ENCODE peak calls at places on chromosomes 12 and 14, in four cellular contexts. One of them, this sample, is unnamed.

GRCh38 chr14:54252072-54252730 is 144.6 kb upstream of the CDKN3 start:
- DNase-seq in HS-5: peak; percentile 78
- DNase-seq in activated CD4-positive, alpha-beta T cell treated with anti-CD3 and anti-CD28 coated beads, Interleukin-2, amount 10 ng/mL, durations not matched to agents 7 days and 5 days: no peak
- DNase-seq in HuH-7.5: no peak
- DNase-seq in this sample: peak; percentile 59

GRCh38 chr12:57216014-57216891 is at the start of gene NXPH4:
- DNase-seq in HS-5: no peak
- DNase-seq in HuH-7.5: peak; percentile 88
- DNase-seq in activated CD4-positive, alpha-beta T cell treated with anti-CD3 and anti-CD28 coated beads, Interleukin-2, amount 10 ng/mL, durations not matched to agents 7 days and 5 days: peak; percentile 59
- DNase-seq in this sample: no peak

GRCh38 chr12:127125607-127126259 is 1141.2 kb upstream of the TMEM132C start:
- DNase-seq in HuH-7.5: no peak
- DNase-seq in HS-5: peak; percentile 82
- DNase-seq in activated CD4-positive, alpha-beta T cell treated with anti-CD3 and anti-CD28 coated beads, Interleukin-2, amount 10 ng/mL, durations not matched to agents 7 days and 5 days: peak; percentile 11
- DNase-seq in this sample: peak; percentile 41

GRCh38 chr12:90899456-90900182 is 55.4 kb downstream of the CCER1 start:
- DNase-seq in activated CD4-positive, alpha-beta T cell treated with anti-CD3 and anti-CD28 coated beads, Interleukin-2, amount 10 ng/mL, durations not matched to agents 7 days and 5 days: no peak
- DNase-seq in HS-5: peak; percentile 55
- DNase-seq in HuH-7.5: no peak
- DNase-seq in this sample: no peak

GRCh38 chr12:51636581-51636980 is 45.5 kb downstream of the SCN8A start:
- DNase-seq in HS-5: peak; percentile 60
- DNase-seq in HuH-7.5: no peak
- DNase-seq in activated CD4-positive, alpha-beta T cell treated with anti-CD3 and anti-CD28 coated beads, Interleukin-2, amount 10 ng/mL, durations not matched to agents 7 days and 5 days: no peak
- DNase-seq in this sample: peak; percentile 37

GRCh38 chr12:77407951-77408350 is 342.6 kb upstream of the E2F7 start:
- DNase-seq in activated CD4-positive, alpha-beta T cell treated with anti-CD3 and anti-CD28 coated beads, Interleukin-2, amount 10 ng/mL, durations not matched to agents 7 days and 5 days: no peak
- DNase-seq in HuH-7.5: no peak
- DNase-seq in HS-5: no peak
- DNase-seq in this sample: no peak

GRCh38 chr12:74647241-74647640 is 109.6 kb downstream of the ATXN7L3B start:
- DNase-seq in HS-5: no peak
- DNase-seq in activated CD4-positive, alpha-beta T cell treated with anti-CD3 and anti-CD28 coated beads, Interleukin-2, amount 10 ng/mL, durations not matched to agents 7 days and 5 days: no peak
- DNase-seq in HuH-7.5: no peak
- DNase-seq in this sample: no peak

GRCh38 chr12:102879144-102879763 is 37.8 kb downstream of the PAH start:
- DNase-seq in activated CD4-positive, alpha-beta T cell treated with anti-CD3 and anti-CD28 coated beads, Interleukin-2, amount 10 ng/mL, durations not matched to agents 7 days and 5 days: peak; percentile 8
- DNase-seq in HS-5: peak; percentile 36
- DNase-seq in HuH-7.5: no peak
- DNase-seq in this sample: peak; percentile 63

GRCh38 chr14:53470351-53471043 is 317.4 kb upstream of the DDHD1 start:
- DNase-seq in HuH-7.5: no peak
- DNase-seq in HS-5: no peak
- DNase-seq in activated CD4-positive, alpha-beta T cell treated with anti-CD3 and anti-CD28 coated beads, Interleukin-2, amount 10 ng/mL, durations not matched to agents 7 days and 5 days: no peak
- DNase-seq in this sample: no peak